ENCODE peak calls at places on chromosome 21, in six cellular contexts. U, M, P, C, O and I are unnamed samples.

GRCh38 chr21:14235101-14235500 is 19.1 kb downstream of the RBM11 start:
- DNase-seq in U (no peak), M (no peak), P (no peak), C (no peak), O (no peak), I (no peak)

GRCh38 chr21:46320331-46320801 is 3.3 kb downstream of the C21orf58 start:
- DNase-seq in U (no peak), M (no peak), P (no peak), C (no peak), O (no peak), I (no peak)

GRCh38 chr21:41283211-41283818 is 33.3 kb upstream of the FAM3B start:
- DNase-seq in U (peak), M (peak), P (peak), C (peak), O (peak), I (peak)

GRCh38 chr21:15557925-15558324 is 171.9 kb upstream of the USP25 start:
- DNase-seq in U (no peak), M (no peak), P (no peak), C (no peak), O (no peak), I (no peak)

GRCh38 chr21:38289697-38290096 is 32.9 kb downstream of the KCNJ15 start:
- DNase-seq in U (no peak), M (no peak), P (peak), C (no peak), O (no peak), I (no peak)

GRCh38 chr21:16239659-16240265 is 510.0 kb downstream of the USP25 start:
- DNase-seq in U (no peak), M (no peak), P (no peak), C (no peak), O (no peak), I (no peak)

GRCh38 chr21:41368361-41369104 is 6.7 kb downstream of the MX2 start:
- DNase-seq in U (no peak), M (no peak), P (no peak), C (no peak), O (no peak), I (no peak)

GRCh38 chr21:42461881-42462877 is 33.8 kb downstream of the RSPH1 start:
- DNase-seq in U (no peak), M (no peak), P (no peak), C (no peak), O (peak), I (no peak)

GRCh38 chr21:31623664-31624063 is 35.8 kb upstream of the SOD1 start:
- DNase-seq in U (no peak), M (no peak), P (no peak), C (peak), O (no peak), I (no peak)

GRCh38 chr21:46029201-46029924 is 47.8 kb downstream of the COL6A1 start:
- DNase-seq in U (no peak), M (no peak), P (no peak), C (no peak), O (no peak), I (no peak)

GRCh38 chr21:34630536-34631143 is 15.7 kb upstream of the RCAN1 start:
- DNase-seq in U (no peak), M (peak), P (peak), C (peak), O (peak), I (peak)

GRCh38 chr21:17949395-17949794 is 130.2 kb upstream of the C21orf91 start:
- DNase-seq in U (no peak), M (no peak), P (no peak), C (no peak), O (no peak), I (no peak)

GRCh38 chr21:41410361-41410760 is 15.7 kb upstream of the MX1 start:
- DNase-seq in U (no peak), M (no peak), P (no peak), C (no peak), O (no peak), I (no peak)

GRCh38 chr21:29256125-29256895 is 42.4 kb upstream of the BACH1 start:
- DNase-seq in U (no peak), M (no peak), P (no peak), C (no peak), O (no peak), I (no peak)

GRCh38 chr21:46098303-46099141 is 610 bp downstream of the COL6A2 start:
- DNase-seq in U (peak), M (peak), P (no peak), C (peak), O (peak), I (peak)

GRCh38 chr21:37268186-37268503 is 1.0 kb upstream of the VPS26C start:
- DNase-seq in U (no peak), M (no peak), P (no peak), C (no peak), O (no peak), I (no peak)

GRCh38 chr21:17491716-17492414 is 21.0 kb upstream of the CXADR start:
- DNase-seq in U (no peak), M (no peak), P (peak), C (no peak), O (no peak), I (no peak)

GRCh38 chr21:29413683-29414082 is 115.0 kb downstream of the BACH1 start:
- DNase-seq in U (no peak), M (no peak), P (no peak), C (no peak), O (no peak), I (no peak)

GRCh38 chr21:39667353-39667891 is 54.7 kb downstream of the B3GALT5 start:
- DNase-seq in U (no peak), M (no peak), P (no peak), C (no peak), O (peak), I (no peak)

GRCh38 chr21:42527127-42527488 is 13.5 kb downstream of the SLC37A1 start:
- DNase-seq in U (no peak), M (no peak), P (no peak), C (no peak), O (no peak), I (no peak)

GRCh38 chr21:28758042-28758882 is 234.4 kb downstream of the LTN1 start:
- DNase-seq in U (no peak), M (no peak), P (no peak), C (no peak), O (no peak), I (no peak)

GRCh38 chr21:46188226-46189212 is 4.3 kb upstream of the SPATC1L start:
- DNase-seq in U (peak), M (no peak), P (peak), C (no peak), O (no peak), I (no peak)

GRCh38 chr21:17682924-17683323 is 70.2 kb upstream of the BTG3 start:
- DNase-seq in U (no peak), M (no peak), P (no peak), C (no peak), O (no peak), I (no peak)

GRCh38 chr21:16570856-16571255 is 841.1 kb downstream of the USP25 start:
- DNase-seq in U (no peak), M (no peak), P (no peak), C (no peak), O (no peak), I (no peak)

GRCh38 chr21:42841156-42841915 is 38.0 kb downstream of the WDR4 start:
- DNase-seq in U (no peak), M (no peak), P (no peak), C (no peak), O (no peak), I (no peak)

GRCh38 chr21:31363720-31364119 is 19.7 kb upstream of the TIAM1 start:
- DNase-seq in U (no peak), M (peak), P (no peak), C (no peak), O (no peak), I (no peak)

GRCh38 chr21:37582613-37583012 is 216.0 kb downstream of the DYRK1A start:
- DNase-seq in U (no peak), M (peak), P (peak), C (peak), O (no peak), I (no peak)

GRCh38 chr21:17667256-17667655 is 54.6 kb upstream of the BTG3 start:
- DNase-seq in U (no peak), M (no peak), P (no peak), C (peak), O (no peak), I (no peak)

GRCh38 chr21:28906841-28907240 is 85.8 kb downstream of the LTN1 start:
- DNase-seq in U (no peak), M (no peak), P (no peak), C (no peak), O (no peak), I (no peak)

DNA sequence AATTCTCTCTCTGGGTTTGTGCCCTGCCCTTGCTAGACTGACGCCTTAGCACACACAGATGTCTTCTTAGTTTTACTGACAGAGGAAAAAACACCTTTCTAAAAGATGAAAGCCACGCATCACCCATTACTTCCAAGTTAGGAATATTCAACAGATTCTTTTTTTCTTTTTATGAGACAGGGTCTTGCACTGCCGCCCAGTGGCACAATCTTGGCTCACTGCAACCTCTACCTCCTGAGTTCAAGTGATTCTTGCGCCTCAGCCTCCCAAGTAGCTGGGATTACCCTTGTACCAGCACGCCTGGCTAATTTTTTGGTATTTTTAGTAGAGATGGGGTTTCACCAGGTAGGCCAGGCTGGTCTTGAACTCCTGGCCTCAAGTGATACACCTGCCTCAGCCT is 169.2 kb downstream of the APP start:
- DNase-seq in U (no peak), M (no peak), P (no peak), C (no peak), O (no peak), I (no peak)
- TF ChIP-seq CTCF in U (no peak), M (no peak), P (no peak), C (no peak), O (no peak), I (no peak)

GRCh38 chr21:36260802-36261201 is 59.2 kb upstream of the MORC3 start:
- DNase-seq in U (no peak), M (no peak), P (no peak), C (no peak), O (no peak), I (no peak)
- TF ChIP-seq CTCF in U (no peak), M (peak), P (peak), C (no peak), O (no peak), I (peak)

GRCh38 chr21:33478858-33479678 is 706 bp downstream of the TMEM50B start:
- DNase-seq in U (no peak), M (peak), P (peak), C (peak), O (no peak), I (peak)
- TF ChIP-seq CTCF in U (no peak), M (no peak), P (no peak), C (no peak), O (no peak), I (no peak)

DNA sequence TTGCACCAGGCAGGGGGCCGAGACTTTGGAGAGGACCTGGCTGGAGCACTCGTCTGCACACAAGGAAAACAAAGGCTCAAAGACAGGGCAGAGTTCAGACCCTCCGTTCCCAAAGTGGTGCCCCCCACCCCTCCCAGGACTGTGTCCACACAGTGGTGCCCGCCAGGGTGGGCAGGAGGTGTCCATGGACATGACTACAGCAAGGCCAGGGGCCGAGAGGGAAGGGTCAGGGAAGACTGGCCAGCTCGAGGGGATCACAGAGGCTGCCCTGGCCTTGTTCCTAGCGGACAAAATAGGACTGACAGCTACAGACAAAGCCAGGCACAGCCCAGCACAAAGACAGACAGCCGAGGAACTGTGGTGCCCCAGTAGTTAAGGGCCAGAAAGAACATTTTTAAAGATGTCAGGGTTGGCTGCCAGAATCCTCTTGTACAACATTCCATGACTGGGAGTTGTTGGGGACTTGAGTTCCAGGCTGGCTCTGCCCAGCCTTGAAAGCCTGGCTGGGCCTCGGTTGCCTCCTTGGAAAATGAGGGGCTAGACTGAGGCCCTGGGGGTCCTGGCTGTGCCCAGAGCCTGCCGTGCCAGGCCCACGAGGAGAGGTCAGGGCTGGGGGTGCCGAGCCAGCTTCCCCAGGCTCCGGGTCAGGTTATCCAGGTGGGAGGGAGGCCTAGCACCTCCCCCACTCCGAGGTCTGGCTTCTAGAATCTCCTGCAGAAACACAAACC is 63.7 kb downstream of the SLX9 start:
- DNase-seq in U (no peak), M (no peak), P (no peak), C (peak), O (no peak), I (no peak)
- TF ChIP-seq CTCF in U (no peak), M (no peak), P (no peak), C (peak), O (no peak), I (no peak)

GRCh38 chr21:26840912-26841311 is 4.3 kb downstream of the ADAMTS1 start:
- DNase-seq in U (no peak), M (no peak), P (peak), C (no peak), O (peak), I (no peak)
- TF ChIP-seq CTCF in U (no peak), M (no peak), P (peak), C (no peak), O (no peak), I (no peak)